ENCODE peak calls at places on chromosomes 5 and 9, in six cellular contexts. V is cardiac fibroblast; M is Jurkat, Clone E6-1; E is right atrium auricular region; A is foreskin fibroblast; N is CD4-positive, CD25-positive, alpha-beta regulatory T cell. D is an unnamed sample.

GRCh38 chr9:86119457-86119856 is 20.1 kb upstream of the GOLM1 start:
- DNase-seq in V (no peak), M (no peak), E (no peak), A (no peak), N (no peak), D (no peak)

GRCh38 chr9:124215956-124216355 is 41.8 kb upstream of the NEK6 start:
- DNase-seq in V (no peak), M (no peak), E (no peak), A (no peak), N (no peak), D (no peak)

GRCh38 chr5:97534166-97534565 is 351.1 kb upstream of the RIOK2 start:
- DNase-seq in V (peak; percentile 97), M (peak; percentile 36), E (no peak), A (peak; percentile 92), N (peak; percentile 69), D (peak; percentile 38)

GRCh38 chr9:35696520-35697215 is 6.9 kb upstream of the TPM2 start:
- DNase-seq in V (peak; percentile 61), M (peak; percentile 20), E (peak; percentile 75), A (peak; percentile 30), N (peak; percentile 62), D (peak; percentile 67)

GRCh38 chr5:39024005-39024404 is 50.2 kb downstream of the RICTOR start:
- DNase-seq in V (no peak), M (no peak), E (no peak), A (no peak), N (no peak), D (no peak)

GRCh38 chr9:136403915-136404800 is 4.2 kb upstream of the SNAPC4 start:
- DNase-seq in V (no peak), M (no peak), E (no peak), A (no peak), N (peak; percentile 72), D (no peak)

GRCh38 chr9:4984171-4984570 is 901 bp upstream of the JAK2 start:
- DNase-seq in V (no peak), M (peak; percentile 17), E (no peak), A (peak; percentile 36), N (no peak), D (no peak)

GRCh38 chr5:76757049-76757448 is 41.1 kb downstream of the F2R start:
- DNase-seq in V (no peak), M (no peak), E (peak; percentile 13), A (no peak), N (no peak), D (no peak)

GRCh38 chr9:86257406-86257805 is 2.1 kb downstream of the C9orf153 start:
- DNase-seq in V (no peak), M (no peak), E (no peak), A (no peak), N (no peak), D (no peak)

GRCh38 chr9:90073551-90073950 is 468.7 kb downstream of the GADD45G start:
- DNase-seq in V (no peak), M (no peak), E (no peak), A (no peak), N (no peak), D (no peak)

GRCh38 chr5:171421331-171422262 is 2.1 kb downstream of the FGF18 start:
- DNase-seq in V (no peak), M (no peak), E (peak; percentile 54), A (no peak), N (no peak), D (no peak)

GRCh38 chr5:174229640-174230350 is 184.3 kb downstream of the NSG2 start:
- DNase-seq in V (peak; percentile 3), M (no peak), E (no peak), A (no peak), N (no peak), D (peak; percentile 93)

GRCh38 chr9:110029422-110029814 is 178.5 kb downstream of the C9orf152 start:
- DNase-seq in V (peak; percentile 99), M (no peak), E (peak; percentile 66), A (peak; percentile 91), N (no peak), D (no peak)

GRCh38 chr5:176910161-176910560 is 11.0 kb upstream of the HK3 start:
- DNase-seq in V (no peak), M (no peak), E (no peak), A (no peak), N (no peak), D (no peak)

GRCh38 chr5:14706615-14707021 is 42.1 kb downstream of the OTULIN start:
- DNase-seq in V (peak; percentile 70), M (peak; percentile 39), E (no peak), A (peak; percentile 47), N (peak; percentile 93), D (no peak)

GRCh38 chr5:2191972-2192371 is 309.2 kb upstream of the IRX4 start:
- DNase-seq in V (no peak), M (no peak), E (no peak), A (no peak), N (no peak), D (no peak)

GRCh38 chr5:64040496-64040895 is 78.3 kb upstream of the HTR1A start:
- DNase-seq in V (no peak), M (no peak), E (no peak), A (no peak), N (no peak), D (no peak)

GRCh38 chr5:152532714-152533113 is 127.6 kb upstream of the NMUR2 start:
- DNase-seq in V (peak; percentile 78), M (peak; percentile 52), E (no peak), A (peak; percentile 30), N (peak; percentile 53), D (no peak)

GRCh38 chr5:163586431-163587033 is 81.1 kb downstream of the MAT2B start:
- DNase-seq in V (no peak), M (no peak), E (no peak), A (no peak), N (no peak), D (no peak)

GRCh38 chr5:53191766-53192165 is 82.2 kb upstream of the MOCS2 start:
- DNase-seq in V (peak; percentile 9), M (no peak), E (no peak), A (peak; percentile 68), N (no peak), D (no peak)

GRCh38 chr5:180291234-180291940 is 496 bp downstream of the MAPK9 start:
- DNase-seq in V (no peak), M (no peak), E (peak; percentile 47), A (no peak), N (peak; percentile 36), D (peak; percentile 34)

GRCh38 chr5:16819522-16820167 is 116.4 kb downstream of the MYO10 start:
- DNase-seq in V (peak; percentile 83), M (no peak), E (no peak), A (peak; percentile 68), N (no peak), D (no peak)

GRCh38 chr5:59039003-59039295 is 456.1 kb downstream of the RAB3C start:
- DNase-seq in V (no peak), M (no peak), E (no peak), A (no peak), N (no peak), D (no peak)
- H3K4me3 ChIP-seq in V (peak overlapping the region; percentile 82), M (peak overlapping the region; percentile 52), E (peak overlapping the region; percentile 79), A (peak overlapping the region; percentile 76), N (peak overlapping the region; percentile 92), D (peak overlapping the region; percentile 62)

DNA sequence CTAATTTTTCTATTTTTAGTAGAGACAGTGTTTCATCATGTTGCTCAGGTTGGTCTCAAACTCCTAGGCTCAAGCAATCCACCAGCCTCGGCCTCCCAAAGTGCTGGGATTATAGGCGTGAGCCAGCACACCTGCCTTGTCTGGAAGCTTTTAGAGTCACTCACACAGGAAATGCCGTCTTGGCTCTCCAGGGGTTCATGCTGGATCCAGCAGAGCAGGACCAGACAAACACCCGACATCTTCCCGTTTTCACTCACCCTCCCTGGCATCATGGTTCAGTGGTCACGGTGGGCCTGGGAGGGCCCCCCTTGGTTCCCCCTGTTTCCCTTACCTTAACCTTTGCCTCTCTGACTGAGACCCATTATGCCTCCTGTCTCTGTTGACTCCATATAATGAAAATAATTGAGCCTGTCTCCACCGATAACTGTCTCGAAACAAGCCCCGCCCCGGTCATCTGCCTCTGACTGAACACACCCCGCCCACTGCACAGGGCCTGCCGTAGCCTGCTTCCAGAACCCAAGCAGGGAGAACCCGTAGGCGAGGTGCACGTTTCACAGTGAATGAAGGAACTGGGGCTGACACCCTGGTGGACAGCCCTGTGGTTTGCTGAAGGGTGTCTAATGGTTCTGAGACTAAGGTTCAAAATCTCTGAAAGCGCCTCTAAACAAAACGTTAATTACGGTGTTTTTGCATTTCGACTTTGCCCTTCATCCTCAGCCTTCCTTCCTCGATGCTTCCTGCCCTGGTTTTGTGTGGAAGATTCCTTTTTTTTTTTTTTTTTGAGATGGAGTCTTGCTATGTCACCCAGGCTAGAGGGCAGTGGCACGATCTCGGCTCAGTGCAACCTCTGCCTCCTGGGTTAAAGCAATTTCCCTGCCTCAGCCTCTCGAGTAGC is 39.7 kb upstream of the SPRY4 start:
- DNase-seq in V (peak; percentile 63), M (no peak), E (no peak), A (no peak), N (no peak), D (peak; percentile 13)
- H3K4me3 ChIP-seq in V (peak overlapping the region; percentile 48), M (no peak overlapping the region), E (no peak overlapping the region), A (no peak overlapping the region), N (no peak overlapping the region), D (no peak overlapping the region)

GRCh38 chr5:145941677-145942130 is 5.3 kb downstream of the SH3RF2 start:
- DNase-seq in V (peak; percentile 35), M (no peak), E (no peak), A (peak; percentile 27), N (no peak), D (peak; percentile 39)
- H3K4me3 ChIP-seq in V (no peak overlapping the region), M (no peak overlapping the region), E (no peak overlapping the region), A (no peak overlapping the region), N (no peak overlapping the region), D (no peak overlapping the region)

GRCh38 chr9:127876026-127876763 is 1.3 kb downstream of the AK1 start:
- DNase-seq in V (no peak), M (no peak), E (no peak), A (no peak), N (no peak), D (no peak)

GRCh38 chr9:127873223-127873691 is 4.2 kb downstream of the AK1 start:
- DNase-seq in V (no peak), M (no peak), E (no peak), A (no peak), N (no peak), D (no peak)

GRCh38 chr9:127873886-127874285 is 3.6 kb downstream of the AK1 start:
- DNase-seq in V (no peak), M (no peak), E (peak; percentile 88), A (peak; percentile 62), N (no peak), D (peak; percentile 83)

GRCh38 chr9:127875306-127875966 is 2.0 kb downstream of the AK1 start:
- DNase-seq in V (no peak), M (no peak), E (no peak), A (peak; percentile 53), N (no peak), D (peak; percentile 34)

DNA sequence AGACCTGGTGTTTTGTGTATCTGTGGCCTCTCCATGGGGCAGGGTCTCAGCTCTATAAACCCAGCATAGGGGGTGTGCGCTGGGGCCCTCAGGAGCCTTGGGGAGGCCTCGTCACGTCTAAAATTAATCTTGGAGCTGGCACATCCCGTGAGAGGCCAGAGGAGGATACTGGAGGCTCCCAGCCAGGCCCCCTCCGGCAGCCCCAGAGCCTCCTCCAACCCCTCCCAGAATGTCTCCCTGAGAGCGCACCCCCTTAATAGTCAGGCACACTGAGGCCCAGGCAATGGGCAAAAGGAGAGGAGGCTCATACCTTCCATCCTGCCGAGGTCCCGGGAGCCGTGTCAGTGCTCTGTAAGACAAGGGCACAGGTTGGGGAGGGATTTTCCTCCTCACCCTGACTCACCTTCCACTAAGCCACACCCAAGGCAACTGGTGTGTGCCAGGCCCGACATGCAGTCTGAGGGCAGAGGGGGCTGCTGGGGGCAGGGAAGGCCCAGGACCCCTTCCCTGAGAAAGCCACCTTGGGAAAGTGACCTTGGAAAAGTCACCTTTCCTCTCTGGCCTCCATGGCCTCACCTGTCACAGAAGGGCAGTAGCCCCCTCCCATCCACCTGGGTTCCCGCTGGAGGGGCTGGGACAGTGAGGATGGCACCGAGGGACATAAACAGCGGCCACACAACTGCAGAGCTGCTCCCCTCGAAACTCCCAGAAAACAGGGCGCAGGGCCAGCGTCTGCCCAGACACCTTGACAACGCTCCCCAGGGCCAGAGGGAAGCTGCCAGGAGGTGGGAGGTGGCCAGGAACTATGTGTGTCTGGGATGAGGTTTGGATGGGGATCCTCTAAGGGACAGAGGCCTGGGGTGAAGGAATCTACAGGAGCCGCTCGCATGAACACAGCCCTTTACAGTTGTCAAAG is 2.9 kb downstream of the AK1 start:
- DNase-seq in V (no peak), M (no peak), E (no peak), A (no peak), N (no peak), D (no peak)
- H3K4me3 ChIP-seq in V (no peak overlapping the region), M (no peak overlapping the region), E (peak overlapping the region; percentile 77), A (no peak overlapping the region), N (no peak overlapping the region), D (no peak overlapping the region)